ENCODE peak calls at places on chromosome 9, in ten cellular contexts. One of them, this sample, is unnamed.

GRCh38 chr9:37954581-37954981 is 50.7 kb upstream of the SLC25A51 start:
- DNase-seq in fibroblast of mammary gland: no peak
- DNase-seq in anterior cingulate cortex: no peak
- DNase-seq in hypothalamus: no peak
- DNase-seq in A172: no peak
- DNase-seq in cardiac fibroblast: no peak
- DNase-seq in stimulated activated CD4-positive, alpha-beta T cell treated with anti-CD3 and anti-CD28 coated beads, Interleukin-2, amount 100 ng/mL, for 48 hours: no peak
- DNase-seq in neural crest cell: no peak
- DNase-seq in T follicular helper cell: no peak
- DNase-seq in activated CD8-positive, alpha-beta memory T cell treated with anti-CD3 and anti-CD28 coated beads for 48 hours: no peak
- DNase-seq in this sample: no peak

GRCh38 chr9:134554750-134555655 is 86.6 kb upstream of the COL5A1 start:
- DNase-seq in fibroblast of mammary gland: peak; percentile 42
- DNase-seq in anterior cingulate cortex: no peak
- DNase-seq in hypothalamus: no peak
- DNase-seq in A172: peak; percentile 46
- DNase-seq in cardiac fibroblast: peak; percentile 58
- DNase-seq in stimulated activated CD4-positive, alpha-beta T cell treated with anti-CD3 and anti-CD28 coated beads, Interleukin-2, amount 100 ng/mL, for 48 hours: no peak
- DNase-seq in neural crest cell: no peak
- DNase-seq in T follicular helper cell: no peak
- DNase-seq in activated CD8-positive, alpha-beta memory T cell treated with anti-CD3 and anti-CD28 coated beads for 48 hours: no peak
- DNase-seq in this sample: no peak

GRCh38 chr9:90003046-90003355 is 398.2 kb downstream of the GADD45G start:
- DNase-seq in fibroblast of mammary gland: no peak
- DNase-seq in anterior cingulate cortex: no peak
- DNase-seq in hypothalamus: no peak
- DNase-seq in A172: no peak
- DNase-seq in cardiac fibroblast: no peak
- DNase-seq in stimulated activated CD4-positive, alpha-beta T cell treated with anti-CD3 and anti-CD28 coated beads, Interleukin-2, amount 100 ng/mL, for 48 hours: no peak
- DNase-seq in neural crest cell: no peak
- DNase-seq in T follicular helper cell: no peak
- DNase-seq in activated CD8-positive, alpha-beta memory T cell treated with anti-CD3 and anti-CD28 coated beads for 48 hours: no peak
- DNase-seq in this sample: no peak

GRCh38 chr9:134066923-134067851 is 639 bp downstream of the BRD3 start:
- DNase-seq in fibroblast of mammary gland: peak; percentile 15
- DNase-seq in anterior cingulate cortex: no peak
- DNase-seq in hypothalamus: no peak
- DNase-seq in A172: no peak
- DNase-seq in cardiac fibroblast: peak; percentile 40
- DNase-seq in stimulated activated CD4-positive, alpha-beta T cell treated with anti-CD3 and anti-CD28 coated beads, Interleukin-2, amount 100 ng/mL, for 48 hours: no peak
- DNase-seq in neural crest cell: peak; percentile 34
- DNase-seq in T follicular helper cell: peak; percentile 36
- DNase-seq in activated CD8-positive, alpha-beta memory T cell treated with anti-CD3 and anti-CD28 coated beads for 48 hours: no peak
- DNase-seq in this sample: peak; percentile 60

GRCh38 chr9:92738661-92739081 is 26.0 kb downstream of the BICD2 start:
- DNase-seq in fibroblast of mammary gland: peak; percentile 44
- DNase-seq in anterior cingulate cortex: peak; percentile 38
- DNase-seq in hypothalamus: no peak
- DNase-seq in A172: no peak
- DNase-seq in cardiac fibroblast: peak; percentile 35
- DNase-seq in stimulated activated CD4-positive, alpha-beta T cell treated with anti-CD3 and anti-CD28 coated beads, Interleukin-2, amount 100 ng/mL, for 48 hours: no peak
- DNase-seq in neural crest cell: no peak
- DNase-seq in T follicular helper cell: no peak
- DNase-seq in activated CD8-positive, alpha-beta memory T cell treated with anti-CD3 and anti-CD28 coated beads for 48 hours: no peak
- DNase-seq in this sample: no peak

GRCh38 chr9:72485821-72486605 is 35.4 kb upstream of the TMC1 start:
- DNase-seq in fibroblast of mammary gland: peak; percentile 18
- DNase-seq in anterior cingulate cortex: no peak
- DNase-seq in hypothalamus: no peak
- DNase-seq in A172: no peak
- DNase-seq in cardiac fibroblast: peak; percentile 50
- DNase-seq in stimulated activated CD4-positive, alpha-beta T cell treated with anti-CD3 and anti-CD28 coated beads, Interleukin-2, amount 100 ng/mL, for 48 hours: no peak
- DNase-seq in neural crest cell: no peak
- DNase-seq in T follicular helper cell: no peak
- DNase-seq in activated CD8-positive, alpha-beta memory T cell treated with anti-CD3 and anti-CD28 coated beads for 48 hours: no peak
- DNase-seq in this sample: no peak

GRCh38 chr9:124346347-124347163 is 68.7 kb downstream of the PSMB7 start:
- DNase-seq in fibroblast of mammary gland: no peak
- DNase-seq in anterior cingulate cortex: no peak
- DNase-seq in hypothalamus: no peak
- DNase-seq in A172: no peak
- DNase-seq in cardiac fibroblast: no peak
- DNase-seq in stimulated activated CD4-positive, alpha-beta T cell treated with anti-CD3 and anti-CD28 coated beads, Interleukin-2, amount 100 ng/mL, for 48 hours: no peak
- DNase-seq in neural crest cell: no peak
- DNase-seq in T follicular helper cell: no peak
- DNase-seq in activated CD8-positive, alpha-beta memory T cell treated with anti-CD3 and anti-CD28 coated beads for 48 hours: no peak
- DNase-seq in this sample: no peak

GRCh38 chr9:977361-978116 is 1.1 kb downstream of the DMRT3 start:
- DNase-seq in fibroblast of mammary gland: no peak
- DNase-seq in anterior cingulate cortex: no peak
- DNase-seq in hypothalamus: no peak
- DNase-seq in A172: no peak
- DNase-seq in cardiac fibroblast: no peak
- DNase-seq in stimulated activated CD4-positive, alpha-beta T cell treated with anti-CD3 and anti-CD28 coated beads, Interleukin-2, amount 100 ng/mL, for 48 hours: no peak
- DNase-seq in neural crest cell: no peak
- DNase-seq in T follicular helper cell: no peak
- DNase-seq in activated CD8-positive, alpha-beta memory T cell treated with anti-CD3 and anti-CD28 coated beads for 48 hours: no peak
- DNase-seq in this sample: no peak

GRCh38 chr9:5450360-5451051 is at the start of gene CD274:
- DNase-seq in fibroblast of mammary gland: peak; percentile 81
- DNase-seq in anterior cingulate cortex: peak; percentile 61
- DNase-seq in hypothalamus: peak; percentile 17
- DNase-seq in A172: peak; percentile 72
- DNase-seq in cardiac fibroblast: peak; percentile 94
- DNase-seq in stimulated activated CD4-positive, alpha-beta T cell treated with anti-CD3 and anti-CD28 coated beads, Interleukin-2, amount 100 ng/mL, for 48 hours: peak; percentile 78
- DNase-seq in neural crest cell: peak; percentile 57
- DNase-seq in T follicular helper cell: peak; percentile 57
- DNase-seq in activated CD8-positive, alpha-beta memory T cell treated with anti-CD3 and anti-CD28 coated beads for 48 hours: peak; percentile 88
- DNase-seq in this sample: peak; percentile 31

GRCh38 chr9:34125681-34126206 is 754 bp downstream of the DCAF12 start:
- DNase-seq in fibroblast of mammary gland: peak; percentile 47
- DNase-seq in anterior cingulate cortex: no peak
- DNase-seq in hypothalamus: no peak
- DNase-seq in A172: no peak
- DNase-seq in cardiac fibroblast: peak; percentile 6
- DNase-seq in stimulated activated CD4-positive, alpha-beta T cell treated with anti-CD3 and anti-CD28 coated beads, Interleukin-2, amount 100 ng/mL, for 48 hours: no peak
- DNase-seq in neural crest cell: no peak
- DNase-seq in T follicular helper cell: no peak
- DNase-seq in activated CD8-positive, alpha-beta memory T cell treated with anti-CD3 and anti-CD28 coated beads for 48 hours: no peak
- DNase-seq in this sample: peak; percentile 18

GRCh38 chr9:115200711-115201505 is 83.0 kb upstream of the TNC start:
- DNase-seq in fibroblast of mammary gland: peak; percentile 97
- DNase-seq in anterior cingulate cortex: no peak
- DNase-seq in hypothalamus: no peak
- DNase-seq in A172: no peak
- DNase-seq in cardiac fibroblast: no peak
- DNase-seq in stimulated activated CD4-positive, alpha-beta T cell treated with anti-CD3 and anti-CD28 coated beads, Interleukin-2, amount 100 ng/mL, for 48 hours: no peak
- DNase-seq in neural crest cell: no peak
- DNase-seq in T follicular helper cell: no peak
- DNase-seq in activated CD8-positive, alpha-beta memory T cell treated with anti-CD3 and anti-CD28 coated beads for 48 hours: no peak
- DNase-seq in this sample: no peak

GRCh38 chr9:90540734-90541133 is 101.9 kb downstream of the DIRAS2 start:
- DNase-seq in fibroblast of mammary gland: no peak
- DNase-seq in anterior cingulate cortex: no peak
- DNase-seq in hypothalamus: no peak
- DNase-seq in A172: no peak
- DNase-seq in cardiac fibroblast: no peak
- DNase-seq in stimulated activated CD4-positive, alpha-beta T cell treated with anti-CD3 and anti-CD28 coated beads, Interleukin-2, amount 100 ng/mL, for 48 hours: no peak
- DNase-seq in neural crest cell: no peak
- DNase-seq in T follicular helper cell: no peak
- DNase-seq in activated CD8-positive, alpha-beta memory T cell treated with anti-CD3 and anti-CD28 coated beads for 48 hours: no peak
- DNase-seq in this sample: no peak

GRCh38 chr9:3578786-3579185 is 53.0 kb upstream of the RFX3 start:
- DNase-seq in fibroblast of mammary gland: peak; percentile 87
- DNase-seq in anterior cingulate cortex: no peak
- DNase-seq in hypothalamus: no peak
- DNase-seq in A172: peak; percentile 1
- DNase-seq in cardiac fibroblast: peak; percentile 58
- DNase-seq in stimulated activated CD4-positive, alpha-beta T cell treated with anti-CD3 and anti-CD28 coated beads, Interleukin-2, amount 100 ng/mL, for 48 hours: no peak
- DNase-seq in neural crest cell: no peak
- DNase-seq in T follicular helper cell: no peak
- DNase-seq in activated CD8-positive, alpha-beta memory T cell treated with anti-CD3 and anti-CD28 coated beads for 48 hours: no peak
- DNase-seq in this sample: no peak

GRCh38 chr9:69470186-69470977 is 145.4 kb downstream of the ENTREP1 start:
- DNase-seq in fibroblast of mammary gland: no peak
- DNase-seq in anterior cingulate cortex: no peak
- DNase-seq in hypothalamus: no peak
- DNase-seq in A172: no peak
- DNase-seq in cardiac fibroblast: no peak
- DNase-seq in stimulated activated CD4-positive, alpha-beta T cell treated with anti-CD3 and anti-CD28 coated beads, Interleukin-2, amount 100 ng/mL, for 48 hours: no peak
- DNase-seq in neural crest cell: no peak
- DNase-seq in T follicular helper cell: no peak
- DNase-seq in activated CD8-positive, alpha-beta memory T cell treated with anti-CD3 and anti-CD28 coated beads for 48 hours: no peak
- DNase-seq in this sample: peak; percentile 27

GRCh38 chr9:106859957-106860715 is 2.8 kb upstream of the ZNF462 start:
- DNase-seq in fibroblast of mammary gland: no peak
- DNase-seq in anterior cingulate cortex: no peak
- DNase-seq in hypothalamus: no peak
- DNase-seq in A172: peak; percentile 60
- DNase-seq in cardiac fibroblast: peak; percentile 29
- DNase-seq in stimulated activated CD4-positive, alpha-beta T cell treated with anti-CD3 and anti-CD28 coated beads, Interleukin-2, amount 100 ng/mL, for 48 hours: no peak
- DNase-seq in neural crest cell: peak; percentile 54
- DNase-seq in T follicular helper cell: no peak
- DNase-seq in activated CD8-positive, alpha-beta memory T cell treated with anti-CD3 and anti-CD28 coated beads for 48 hours: no peak
- DNase-seq in this sample: no peak

GRCh38 chr9:114008667-114009410 is 69.3 kb downstream of the AMBP start:
- DNase-seq in fibroblast of mammary gland: no peak
- DNase-seq in anterior cingulate cortex: no peak
- DNase-seq in hypothalamus: no peak
- DNase-seq in A172: no peak
- DNase-seq in cardiac fibroblast: no peak
- DNase-seq in stimulated activated CD4-positive, alpha-beta T cell treated with anti-CD3 and anti-CD28 coated beads, Interleukin-2, amount 100 ng/mL, for 48 hours: no peak
- DNase-seq in neural crest cell: no peak
- DNase-seq in T follicular helper cell: no peak
- DNase-seq in activated CD8-positive, alpha-beta memory T cell treated with anti-CD3 and anti-CD28 coated beads for 48 hours: no peak
- DNase-seq in this sample: no peak

GRCh38 chr9:81118416-81118815 is 570.9 kb downstream of the TLE1 start:
- DNase-seq in fibroblast of mammary gland: no peak
- DNase-seq in anterior cingulate cortex: no peak
- DNase-seq in hypothalamus: no peak
- DNase-seq in A172: no peak
- DNase-seq in cardiac fibroblast: no peak
- DNase-seq in stimulated activated CD4-positive, alpha-beta T cell treated with anti-CD3 and anti-CD28 coated beads, Interleukin-2, amount 100 ng/mL, for 48 hours: no peak
- DNase-seq in neural crest cell: no peak
- DNase-seq in T follicular helper cell: no peak
- DNase-seq in activated CD8-positive, alpha-beta memory T cell treated with anti-CD3 and anti-CD28 coated beads for 48 hours: no peak
- DNase-seq in this sample: no peak

GRCh38 chr9:84239341-84239740 is 101.2 kb downstream of the SLC28A3 start:
- DNase-seq in fibroblast of mammary gland: peak; percentile 31
- DNase-seq in anterior cingulate cortex: no peak
- DNase-seq in hypothalamus: no peak
- DNase-seq in A172: peak; percentile 17
- DNase-seq in cardiac fibroblast: peak; percentile 78
- DNase-seq in stimulated activated CD4-positive, alpha-beta T cell treated with anti-CD3 and anti-CD28 coated beads, Interleukin-2, amount 100 ng/mL, for 48 hours: no peak
- DNase-seq in neural crest cell: no peak
- DNase-seq in T follicular helper cell: no peak
- DNase-seq in activated CD8-positive, alpha-beta memory T cell treated with anti-CD3 and anti-CD28 coated beads for 48 hours: no peak
- DNase-seq in this sample: no peak

GRCh38 chr9:98575379-98576346 is 133.1 kb downstream of the GABBR2 start:
- DNase-seq in fibroblast of mammary gland: peak; percentile 84
- DNase-seq in anterior cingulate cortex: no peak
- DNase-seq in hypothalamus: no peak
- DNase-seq in A172: peak; percentile 94
- DNase-seq in cardiac fibroblast: peak; percentile 76
- DNase-seq in stimulated activated CD4-positive, alpha-beta T cell treated with anti-CD3 and anti-CD28 coated beads, Interleukin-2, amount 100 ng/mL, for 48 hours: peak; percentile 10
- DNase-seq in neural crest cell: no peak
- DNase-seq in T follicular helper cell: no peak
- DNase-seq in activated CD8-positive, alpha-beta memory T cell treated with anti-CD3 and anti-CD28 coated beads for 48 hours: peak; percentile 38
- DNase-seq in this sample: no peak

GRCh38 chr9:107653263-107653821 is 163.8 kb upstream of the KLF4 start:
- DNase-seq in fibroblast of mammary gland: no peak
- DNase-seq in anterior cingulate cortex: no peak
- DNase-seq in hypothalamus: no peak
- DNase-seq in A172: no peak
- DNase-seq in cardiac fibroblast: no peak
- DNase-seq in stimulated activated CD4-positive, alpha-beta T cell treated with anti-CD3 and anti-CD28 coated beads, Interleukin-2, amount 100 ng/mL, for 48 hours: no peak
- DNase-seq in neural crest cell: no peak
- DNase-seq in T follicular helper cell: no peak
- DNase-seq in activated CD8-positive, alpha-beta memory T cell treated with anti-CD3 and anti-CD28 coated beads for 48 hours: no peak
- DNase-seq in this sample: no peak

GRCh38 chr9:94623253-94623652 is 16.1 kb downstream of the FBP1 start:
- DNase-seq in fibroblast of mammary gland: no peak
- DNase-seq in anterior cingulate cortex: no peak
- DNase-seq in hypothalamus: no peak
- DNase-seq in A172: no peak
- DNase-seq in cardiac fibroblast: peak; percentile 23
- DNase-seq in stimulated activated CD4-positive, alpha-beta T cell treated with anti-CD3 and anti-CD28 coated beads, Interleukin-2, amount 100 ng/mL, for 48 hours: no peak
- DNase-seq in neural crest cell: peak; percentile 55
- DNase-seq in T follicular helper cell: no peak
- DNase-seq in activated CD8-positive, alpha-beta memory T cell treated with anti-CD3 and anti-CD28 coated beads for 48 hours: no peak
- DNase-seq in this sample: peak; percentile 73

GRCh38 chr9:93666279-93666784 is 89.9 kb downstream of the PHF2 start:
- DNase-seq in fibroblast of mammary gland: no peak
- DNase-seq in anterior cingulate cortex: no peak
- DNase-seq in hypothalamus: no peak
- DNase-seq in A172: no peak
- DNase-seq in cardiac fibroblast: no peak
- DNase-seq in stimulated activated CD4-positive, alpha-beta T cell treated with anti-CD3 and anti-CD28 coated beads, Interleukin-2, amount 100 ng/mL, for 48 hours: no peak
- DNase-seq in neural crest cell: no peak
- DNase-seq in T follicular helper cell: no peak
- DNase-seq in activated CD8-positive, alpha-beta memory T cell treated with anti-CD3 and anti-CD28 coated beads for 48 hours: no peak
- DNase-seq in this sample: no peak

GRCh38 chr9:131104016-131104740 is 7.8 kb downstream of the AIF1L start:
- DNase-seq in fibroblast of mammary gland: no peak
- DNase-seq in anterior cingulate cortex: no peak
- DNase-seq in hypothalamus: no peak
- DNase-seq in A172: no peak
- DNase-seq in cardiac fibroblast: no peak
- DNase-seq in stimulated activated CD4-positive, alpha-beta T cell treated with anti-CD3 and anti-CD28 coated beads, Interleukin-2, amount 100 ng/mL, for 48 hours: no peak
- DNase-seq in neural crest cell: no peak
- DNase-seq in T follicular helper cell: no peak
- DNase-seq in activated CD8-positive, alpha-beta memory T cell treated with anti-CD3 and anti-CD28 coated beads for 48 hours: no peak
- DNase-seq in this sample: no peak

GRCh38 chr9:77987880-77988525 is 43.6 kb downstream of the GNAQ start:
- DNase-seq in fibroblast of mammary gland: no peak
- DNase-seq in anterior cingulate cortex: no peak
- DNase-seq in hypothalamus: no peak
- DNase-seq in A172: no peak
- DNase-seq in cardiac fibroblast: no peak
- DNase-seq in stimulated activated CD4-positive, alpha-beta T cell treated with anti-CD3 and anti-CD28 coated beads, Interleukin-2, amount 100 ng/mL, for 48 hours: no peak
- DNase-seq in neural crest cell: no peak
- DNase-seq in T follicular helper cell: no peak
- DNase-seq in activated CD8-positive, alpha-beta memory T cell treated with anti-CD3 and anti-CD28 coated beads for 48 hours: no peak
- DNase-seq in this sample: no peak

This sample was measured in HuH-7.5.